ENCODE peak calls at places on chromosomes 4 and X, in four cellular contexts. One of them, this sample, is unnamed.

GRCh38 chrX:9149831-9150230 is 115.9 kb upstream of the FAM9B start:
- DNase-seq in progenitor cell of endocrine pancreas: no peak
- DNase-seq in neural crest cell: no peak
- DNase-seq in central memory CD4-positive, alpha-beta T cell: no peak
- DNase-seq in this sample: no peak

GRCh38 chr4:53932784-53933183 is 131.6 kb downstream of the CHIC2 start:
- DNase-seq in progenitor cell of endocrine pancreas: no peak
- DNase-seq in neural crest cell: no peak
- DNase-seq in central memory CD4-positive, alpha-beta T cell: no peak
- DNase-seq in this sample: no peak

GRCh38 chrX:12138366-12139313 is at the start of gene FRMPD4:
- DNase-seq in progenitor cell of endocrine pancreas: peak
- DNase-seq in neural crest cell: peak
- DNase-seq in central memory CD4-positive, alpha-beta T cell: no peak
- DNase-seq in this sample: no peak

GRCh38 chr4:23887989-23888388 is 1.9 kb downstream of the PPARGC1A start:
- DNase-seq in progenitor cell of endocrine pancreas: no peak
- DNase-seq in neural crest cell: no peak
- DNase-seq in central memory CD4-positive, alpha-beta T cell: no peak
- DNase-seq in this sample: no peak

GRCh38 chr4:128061566-128062536 is 739 bp downstream of the LARP1B start:
- DNase-seq in progenitor cell of endocrine pancreas: peak
- DNase-seq in neural crest cell: peak
- DNase-seq in central memory CD4-positive, alpha-beta T cell: peak
- DNase-seq in this sample: peak

GRCh38 chrX:141701081-141701480 is 2.5 kb upstream of the SPANXD start:
- DNase-seq in progenitor cell of endocrine pancreas: no peak
- DNase-seq in neural crest cell: no peak
- DNase-seq in central memory CD4-positive, alpha-beta T cell: no peak
- DNase-seq in this sample: no peak

GRCh38 chr4:4572821-4573220 is 31.0 kb upstream of the STX18 start:
- DNase-seq in progenitor cell of endocrine pancreas: no peak
- DNase-seq in neural crest cell: no peak
- DNase-seq in central memory CD4-positive, alpha-beta T cell: no peak
- DNase-seq in this sample: no peak

GRCh38 chrX:107485019-107485418 is 35.6 kb downstream of the FRMPD3 start:
- DNase-seq in progenitor cell of endocrine pancreas: no peak
- DNase-seq in neural crest cell: no peak
- DNase-seq in central memory CD4-positive, alpha-beta T cell: no peak
- DNase-seq in this sample: no peak

GRCh38 chr4:110484767-110485166 is 8.8 kb downstream of the ENPEP start:
- DNase-seq in progenitor cell of endocrine pancreas: no peak
- DNase-seq in neural crest cell: no peak
- DNase-seq in central memory CD4-positive, alpha-beta T cell: no peak
- DNase-seq in this sample: no peak